ENCODE peak calls at places on chromosomes 6 and 20, in seven cellular contexts. O is CD8-positive, alpha-beta T cell; G is WTC11; Z is GM12865; F is IMR-90; Q is WERI-Rb-1; W is omental fat pad. A is an unnamed sample.
A peak's percentile ranks its signal among the peaks of the same experiment; 100 is the strongest.

GRCh38 chr6:90286884-90287488 is 9.7 kb downstream of the BACH2 start:
- DNase-seq in W (no peak), Z (peak; percentile 67), G (peak; percentile 91), O (peak; percentile 25), Q (peak; percentile 83), F (peak; percentile 20), A (no peak)

GRCh38 chr6:130409394-130410095 is 43.7 kb downstream of the TMEM200A start:
- DNase-seq in Q (no peak), W (no peak), O (no peak), Z (no peak), F (peak; percentile 62), G (no peak), A (no peak)

GRCh38 chr6:158939255-158940170 is 60.5 kb downstream of the RSPH3 start:
- DNase-seq in G (peak; percentile 41), F (no peak), W (no peak), O (no peak), Q (no peak), Z (no peak), A (no peak)

GRCh38 chr6:169803291-169803811 is 51.9 kb downstream of the ERMARD start:
- DNase-seq in W (no peak), G (no peak), Q (no peak), F (no peak), Z (peak; percentile 49), O (no peak), A (no peak)

GRCh38 chr6:106773482-106773881 is 144.1 kb downstream of the QRSL1 start:
- DNase-seq in Z (no peak), O (no peak), W (no peak), Q (no peak), F (no peak), G (no peak), A (no peak)

GRCh38 chr6:5053864-5054426 is 31.2 kb upstream of the PPP1R3G start:
- DNase-seq in Z (no peak), F (no peak), O (no peak), W (no peak), G (no peak), Q (no peak), A (no peak)

GRCh38 chr20:50318709-50319108 is 128.1 kb downstream of the CEBPB start:
- DNase-seq in W (no peak), Z (no peak), F (no peak), O (no peak), Q (no peak), G (no peak), A (peak; percentile 76)

GRCh38 chr20:11686900-11687543 is 230.7 kb upstream of the BTBD3 start:
- DNase-seq in O (no peak), F (peak; percentile 1), Q (no peak), Z (no peak), G (peak; percentile 35), W (no peak), A (no peak)

GRCh38 chr20:21981179-21981578 is 275.7 kb downstream of the PAX1 start:
- DNase-seq in Z (no peak), Q (no peak), G (no peak), F (no peak), W (no peak), O (no peak), A (no peak)

GRCh38 chr6:28446818-28447511 is 3.7 kb upstream of the ZSCAN23 start:
- DNase-seq in G (peak; percentile 47), Z (no peak), O (no peak), Q (no peak), F (peak; percentile 6), W (no peak), A (no peak)

GRCh38 chr6:15578716-15579391 is 84.0 kb downstream of the DTNBP1 start:
- DNase-seq in W (no peak), O (no peak), Q (no peak), Z (peak; percentile 7), F (no peak), G (no peak), A (no peak)

GRCh38 chr6:104400844-104401243 is 458.9 kb downstream of the HACE1 start:
- DNase-seq in O (no peak), Q (no peak), W (no peak), F (no peak), G (no peak), Z (no peak), A (no peak)

GRCh38 chr20:34654207-34654744 is 22.6 kb downstream of the PIGU start:
- DNase-seq in F (no peak), Z (no peak), Q (no peak), O (no peak), G (no peak), W (no peak), A (peak; percentile 40)

GRCh38 chr20:49832632-49833327 is 20.2 kb downstream of the SLC9A8 start:
- DNase-seq in F (peak; percentile 39), W (no peak), Q (no peak), O (no peak), Z (peak; percentile 35), G (no peak), A (no peak)

GRCh38 chr6:13538084-13538483 is 36.3 kb upstream of the SIRT5 start:
- DNase-seq in Z (peak; percentile 60), F (peak; percentile 61), O (no peak), G (no peak), Q (no peak), W (no peak), A (no peak)

GRCh38 chr6:149864578-149865535 is 698 bp upstream of the LRP11 start:
- DNase-seq in W (no peak), O (no peak), Z (peak; percentile 54), G (no peak), Q (peak; percentile 36), F (peak; percentile 77), A (no peak)

GRCh38 chr20:50471231-50471630 is 39.0 kb upstream of the PTPN1 start:
- DNase-seq in Z (no peak), F (no peak), O (no peak), G (no peak), W (no peak), Q (no peak), A (no peak)

GRCh38 chr20:50655325-50655880 is 35.9 kb downstream of the RIPOR3 start:
- DNase-seq in G (no peak), W (peak; percentile 50), F (peak; percentile 88), Q (no peak), Z (no peak), O (no peak), A (peak; percentile 90)

GRCh38 chr6:138977646-138978167 is 10.3 kb downstream of the REPS1 start:
- DNase-seq in G (no peak), F (no peak), W (no peak), Z (no peak), O (no peak), Q (no peak), A (no peak)

GRCh38 chr20:11537032-11537431 is 380.7 kb upstream of the BTBD3 start:
- DNase-seq in W (no peak), O (no peak), Q (no peak), F (no peak), G (no peak), Z (no peak), A (no peak)

GRCh38 chr6:10383312-10384063 is 31.4 kb downstream of the TFAP2A start:
- DNase-seq in W (no peak), F (no peak), O (no peak), Q (peak; percentile 42), G (peak; percentile 49), Z (no peak), A (no peak)

GRCh38 chr6:17938885-17939284 is 48.5 kb downstream of the KIF13A start:
- DNase-seq in F (peak; percentile 81), Z (no peak), Q (no peak), O (no peak), G (no peak), W (no peak), A (no peak)

GRCh38 chr6:8301502-8301901 is 133.8 kb downstream of the SLC35B3 start:
- DNase-seq in O (no peak), W (no peak), Z (no peak), G (no peak), Q (no peak), F (no peak), A (no peak)

GRCh38 chr6:8299034-8299433 is 136.3 kb downstream of the SLC35B3 start:
- DNase-seq in G (no peak), Q (no peak), Z (no peak), F (no peak), W (no peak), O (no peak), A (no peak)
- TF ChIP-seq CTCF in G (no peak), Q (no peak), Z (no peak), F (no peak), W (no peak), O (no peak), A (no peak)

GRCh38 chr20:16350465-16350864 is 222.8 kb downstream of the KIF16B start:
- DNase-seq in O (no peak), G (no peak), W (no peak), Q (no peak), Z (no peak), F (peak; percentile 50), A (no peak)

GRCh38 chr20:16346956-16347355 is 226.3 kb downstream of the KIF16B start:
- DNase-seq in W (no peak), F (no peak), G (no peak), Q (no peak), Z (no peak), O (no peak), A (no peak)

GRCh38 chr20:16351415-16351814 is 221.8 kb downstream of the KIF16B start:
- DNase-seq in Z (no peak), Q (no peak), W (no peak), O (no peak), F (no peak), G (no peak), A (no peak)

GRCh38 chr20:16352321-16352720 is 220.9 kb downstream of the KIF16B start:
- DNase-seq in F (no peak), Z (no peak), G (no peak), W (no peak), O (no peak), Q (no peak), A (no peak)

DNA sequence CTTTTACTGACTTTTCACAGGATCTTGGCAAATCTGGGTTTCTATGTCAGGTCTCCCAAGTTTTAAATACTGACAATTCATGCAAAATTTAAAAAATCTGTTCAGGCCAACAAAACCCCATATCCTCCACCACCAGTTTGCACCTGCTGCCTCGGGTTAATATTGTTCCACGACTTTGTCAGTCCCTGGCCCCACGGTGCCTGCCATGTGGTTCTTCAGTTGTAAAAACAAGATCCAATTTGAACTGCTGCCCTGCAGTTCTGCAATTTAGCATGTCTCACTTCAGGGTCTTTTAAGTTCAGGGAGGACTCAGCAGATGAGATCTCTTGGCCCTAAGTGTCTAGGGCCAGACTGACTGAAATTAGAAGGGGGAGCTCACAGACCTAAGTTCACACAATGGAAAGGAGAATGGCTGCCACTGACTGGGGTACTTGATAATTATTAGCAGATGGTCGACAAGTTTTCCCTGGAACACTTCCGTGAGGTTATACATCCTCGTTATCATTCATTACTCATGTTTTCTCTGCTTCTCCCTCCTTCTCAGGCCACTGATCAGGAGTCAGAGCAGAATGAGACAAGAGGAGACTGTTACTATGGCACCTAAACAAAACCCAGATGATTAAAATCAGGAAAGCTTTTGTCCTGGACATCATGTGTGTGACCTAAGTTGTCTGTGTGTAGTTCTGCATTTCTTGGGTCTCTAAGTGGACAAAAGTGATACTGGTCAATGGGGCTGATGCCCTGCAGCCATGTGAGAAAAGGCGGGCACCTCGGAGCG is 223.5 kb downstream of the KIF16B start:
- DNase-seq in O (no peak), G (no peak), Q (no peak), Z (no peak), F (peak; percentile 23), W (no peak), A (no peak)
- TF ChIP-seq CTCF in O (no peak), G (no peak), Q (no peak), Z (no peak), F (no peak), W (no peak), A (no peak)

GRCh38 chr6:30462482-30462881 is 26.8 kb upstream of the HLA-E start:
- DNase-seq in W (no peak), F (no peak), Z (no peak), O (no peak), Q (no peak), G (no peak), A (no peak)
- TF ChIP-seq CTCF in W (no peak), F (no peak), Z (no peak), O (no peak), Q (no peak), G (no peak), A (no peak)

GRCh38 chr6:42451146-42451594 is 556 bp downstream of the TRERF1 start:
- DNase-seq in Q (no peak), W (no peak), O (no peak), F (no peak), Z (peak; percentile 50), G (no peak), A (no peak)
- TF ChIP-seq CTCF in Q (no peak), W (no peak), O (no peak), F (no peak), Z (no peak), G (no peak), A (no peak)

A was measured in lower leg skin.